ENCODE peak calls at places on chromosomes 1 and 21, in four cellular contexts. F is GM12891, Q is AG10803, C is substantia nigra. G is an unnamed sample.

GRCh38 chr1:46522184-46522968 is 29.1 kb downstream of the KNCN start:
- DNase-seq in F (no peak), Q (peak; percentile 85), C (no peak), G (peak; percentile 53)

GRCh38 chr1:169765580-169766331 is 29.0 kb downstream of the METTL18 start:
- DNase-seq in F (no peak), Q (no peak), C (no peak), G (no peak)

GRCh38 chr21:37030864-37031263 is 24.4 kb downstream of the RIPPLY3 start:
- DNase-seq in F (no peak), Q (no peak), C (no peak), G (no peak)

GRCh38 chr1:85998105-85998504 is 158.5 kb downstream of the COL24A1 start:
- DNase-seq in F (no peak), Q (no peak), C (no peak), G (no peak)

GRCh38 chr1:15323989-15324866 is 77.2 kb downstream of the FHAD1 start:
- DNase-seq in F (no peak), Q (no peak), C (no peak), G (no peak)

GRCh38 chr1:186722711-186723309 is 42.6 kb upstream of the PTGS2 start:
- DNase-seq in F (peak; percentile 19), Q (peak; percentile 39), C (no peak), G (no peak)

GRCh38 chr21:35046880-35047229 is 2.2 kb downstream of the RUNX1 start:
- DNase-seq in F (no peak), Q (peak; percentile 71), C (no peak), G (no peak)

GRCh38 chr1:197902131-197902453 is 338 bp upstream of the C1orf53 start:
- DNase-seq in F (no peak), Q (no peak), C (no peak), G (no peak)

GRCh38 chr1:187038789-187039188 is 210.0 kb downstream of the PLA2G4A start:
- DNase-seq in F (no peak), Q (no peak), C (no peak), G (no peak)

GRCh38 chr1:36123357-36123756 is 1.7 kb downstream of the COL8A2 start:
- DNase-seq in F (peak; percentile 63), Q (peak; percentile 37), C (no peak), G (peak; percentile 30)

GRCh38 chr1:53525595-53525994 is 66.4 kb downstream of the DMRTB1 start:
- DNase-seq in F (no peak), Q (no peak), C (no peak), G (no peak)

GRCh38 chr1:110464340-110464739 is 13.4 kb downstream of the PROK1 start:
- DNase-seq in F (no peak), Q (peak; percentile 52), C (no peak), G (no peak)

GRCh38 chr1:207959141-207959825 is 48.4 kb upstream of the CD34 start:
- DNase-seq in F (no peak), Q (peak; percentile 55), C (peak; percentile 11), G (peak; percentile 57)

GRCh38 chr1:178684542-178685000 is 40.5 kb upstream of the RALGPS2 start:
- DNase-seq in F (no peak), Q (peak; percentile 96), C (no peak), G (no peak)

GRCh38 chr1:189305279-189305678 is 1172.4 kb downstream of the BRINP3 start:
- DNase-seq in F (no peak), Q (no peak), C (no peak), G (no peak)

GRCh38 chr1:10948463-10948775 is 64.0 kb upstream of the TARDBP start:
- DNase-seq in F (no peak), Q (no peak), C (no peak), G (no peak)

GRCh38 chr1:157490337-157491165 is 61.8 kb downstream of the FCRL5 start:
- DNase-seq in F (no peak), Q (peak; percentile 53), C (peak; percentile 7), G (peak; percentile 41)

GRCh38 chr1:171141336-171142051 is 43.6 kb upstream of the FMO2 start:
- DNase-seq in F (no peak), Q (peak; percentile 97), C (no peak), G (no peak)

GRCh38 chr21:36059823-36060158 is 535 bp downstream of the SETD4 start:
- DNase-seq in F (no peak), Q (no peak), C (peak; percentile 61), G (no peak)

GRCh38 chr1:53346007-53346813 is 18.3 kb upstream of the LRP8 start:
- DNase-seq in F (no peak), Q (no peak), C (no peak), G (no peak)

GRCh38 chr1:231724876-231725647 is 98.5 kb downstream of the DISC1 start:
- DNase-seq in F (peak; percentile 6), Q (peak; percentile 55), C (peak; percentile 8), G (peak; percentile 10)

GRCh38 chr1:172533511-172534116 is 664 bp downstream of the SUCO start:
- DNase-seq in F (no peak), Q (peak; percentile 15), C (no peak), G (no peak)

GRCh38 chr1:3611170-3612019 is at the start of gene MEGF6:
- DNase-seq in F (no peak), Q (no peak), C (no peak), G (no peak)

GRCh38 chr1:40781614-40781971 is 2.0 kb upstream of the KCNQ4 start:
- DNase-seq in F (no peak), Q (no peak), C (no peak), G (no peak)

GRCh38 chr1:24074817-24075725 is 36.9 kb downstream of the MYOM3 start:
- DNase-seq in F (no peak), Q (no peak), C (no peak), G (no peak)

GRCh38 chr1:183303901-183304300 is 114.3 kb downstream of the NMNAT2 start:
- DNase-seq in F (no peak), Q (peak; percentile 52), C (no peak), G (no peak)

GRCh38 chr1:27605796-27606707 is 2.1 kb upstream of the AHDC1 start:
- DNase-seq in F (no peak), Q (peak; percentile 50), C (peak; percentile 44), G (peak; percentile 67)

GRCh38 chr1:25182629-25183028 is 49.7 kb downstream of the SYF2 start:
- DNase-seq in F (no peak), Q (peak; percentile 64), C (no peak), G (no peak)

GRCh38 chr1:180262628-180263488 is 32.8 kb downstream of the LHX4 start:
- DNase-seq in F (no peak), Q (no peak), C (no peak), G (no peak)

G was measured in midbrain.